ENCODE peak calls at places on chromosomes 7 and 10, in six cellular contexts. Q is non-pigmented ciliary epithelial cell; F is stimulated activated CD4-positive, alpha-beta T cell treated with anti-CD3 and anti-CD28 coated beads, Interleukin-1b, Interleukin-23, amount 100 ng/mL, for 1 hour; N is NCI-H2029; E is CD4-positive, CD25-positive, alpha-beta regulatory T cell; A is SHP77. P is an unnamed sample.

GRCh38 chr7:13948019-13948781 is 41.3 kb downstream of the ETV1 start:
- DNase-seq in E (no peak), F (no peak), Q (no peak), A (no peak), N (no peak), P (no peak)

GRCh38 chr7:143456992-143457793 is 13.9 kb downstream of the TAS2R60 start:
- DNase-seq in A (no peak), F (no peak), Q (no peak), N (no peak), E (no peak), P (no peak)

GRCh38 chr7:107501593-107501992 is 31.7 kb downstream of the GPR22 start:
- DNase-seq in F (no peak), E (no peak), A (no peak), N (no peak), Q (peak; percentile 6), P (peak; percentile 13)

GRCh38 chr10:30392564-30392990 is 41.4 kb upstream of the MAP3K8 start:
- DNase-seq in A (peak; percentile 53), Q (no peak), E (peak; percentile 54), F (peak; percentile 60), N (no peak), P (no peak)

GRCh38 chr7:21429786-21430574 is 2.1 kb downstream of the SP4 start:
- DNase-seq in Q (no peak), E (no peak), F (no peak), A (no peak), N (no peak), P (no peak)

GRCh38 chr7:68629-69028 is 123.7 kb upstream of the FAM20C start:
- DNase-seq in A (no peak), E (no peak), F (no peak), Q (no peak), N (no peak), P (no peak)

GRCh38 chr7:18096087-18096486 is 68.4 kb upstream of the PRPS1L1 start:
- DNase-seq in F (no peak), E (no peak), Q (no peak), A (no peak), N (no peak), P (no peak)

GRCh38 chr10:91587710-91588638 is 44.9 kb downstream of the PPP1R3C start:
- DNase-seq in Q (no peak), N (no peak), F (no peak), A (no peak), E (no peak), P (peak; percentile 47)

P was measured in GM04504.